ENCODE peak calls at places on chromosome 21, in seven cellular contexts. G, O, H, X, R, Q and A are unnamed samples. For H3K4me1, H3K27me3 and H3K9me3, the result is how much of the 10 kb centered on the place peaks cover.

GRCh38 chr21:43609501-43610340 is 49.6 kb downstream of the HSF2BP start:
- DNase-seq in G (peak), O (peak), H (no peak), X (peak), R (peak), Q (peak), A (no peak)

GRCh38 chr21:43762303-43763128 is 13.6 kb downstream of the CSTB start:
- DNase-seq in G (no peak), O (no peak), H (no peak), X (no peak), R (no peak), Q (peak), A (no peak)

GRCh38 chr21:39314155-39315027 is 959 bp upstream of the BRWD1 start:
- DNase-seq in G (peak), O (no peak), H (peak), X (peak), R (peak), Q (no peak), A (peak)

GRCh38 chr21:38824124-38824822 is 18.5 kb downstream of the ETS2 start:
- DNase-seq in G (peak), O (peak), H (no peak), X (no peak), R (no peak), Q (peak), A (no peak)

GRCh38 chr21:37712204-37712934 is 203.9 kb downstream of the KCNJ6 start:
- DNase-seq in G (peak), O (peak), H (no peak), X (peak), R (peak), Q (peak), A (no peak)

GRCh38 chr21:32186843-32187242 is 92.0 kb downstream of the MIS18A start:
- DNase-seq in G (no peak), O (no peak), H (no peak), X (no peak), R (no peak), Q (no peak), A (no peak)

GRCh38 chr21:21897275-21897883 is 899.2 kb downstream of the NCAM2 start:
- DNase-seq in G (no peak), O (no peak), H (no peak), X (no peak), R (no peak), Q (no peak), A (no peak)

GRCh38 chr21:46205766-46206162 is 21.5 kb upstream of the SPATC1L start:
- DNase-seq in G (no peak), O (no peak), H (no peak), X (no peak), R (no peak), Q (peak), A (no peak)

GRCh38 chr21:37619464-37619974 is 252.9 kb downstream of the DYRK1A start:
- DNase-seq in G (no peak), O (no peak), H (no peak), X (no peak), R (no peak), Q (no peak), A (no peak)

GRCh38 chr21:23574932-23575331 is 2032.3 kb downstream of the MRPL39 start:
- DNase-seq in G (no peak), O (no peak), H (no peak), X (no peak), R (no peak), Q (no peak), A (no peak)

GRCh38 chr21:36478941-36479340 is 981 bp downstream of the CLDN14 start:
- DNase-seq in G (no peak), O (peak), H (no peak), X (no peak), R (no peak), Q (no peak), A (no peak)

GRCh38 chr21:36639769-36640168 is 59.1 kb upstream of the SIM2 start:
- DNase-seq in G (no peak), O (no peak), H (no peak), X (no peak), R (no peak), Q (no peak), A (no peak)

GRCh38 chr21:15692711-15693110 is 37.1 kb upstream of the USP25 start:
- DNase-seq in G (peak), O (peak), H (no peak), X (no peak), R (no peak), Q (no peak), A (no peak)

GRCh38 chr21:38798481-38798882 is 7.2 kb upstream of the ETS2 start:
- DNase-seq in G (no peak), O (peak), H (no peak), X (peak), R (no peak), Q (no peak), A (no peak)

GRCh38 chr21:15060776-15061175 is 4.0 kb downstream of the NRIP1 start:
- DNase-seq in G (peak), O (peak), H (no peak), X (no peak), R (no peak), Q (no peak), A (no peak)

DNA sequence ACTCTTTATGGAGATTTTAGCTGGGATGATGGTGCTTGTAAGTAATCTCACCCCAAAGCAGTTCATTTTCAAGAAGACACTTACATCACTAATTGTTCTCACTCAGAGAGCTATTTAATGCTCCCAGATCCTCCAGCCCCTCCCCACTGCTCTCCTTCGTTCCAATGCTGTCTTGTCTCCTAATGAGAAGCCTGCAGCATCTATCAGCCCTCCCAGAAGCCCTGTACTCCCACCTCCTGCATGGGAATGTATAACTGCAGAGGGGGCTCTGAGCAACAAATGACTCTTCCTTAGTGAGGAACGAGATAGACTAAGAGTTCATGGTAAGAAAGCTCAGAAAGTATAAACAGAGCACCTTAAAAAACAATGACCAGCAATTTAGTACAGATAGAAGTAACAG is 377.4 kb upstream of the RUNX1 start:
- DNase-seq in G (no peak), O (no peak), H (no peak), X (no peak), R (no peak), Q (no peak), A (no peak)
- H3K4me1 ChIP-seq in G (under half), O (under half), H (under half), X (under half), R (under half), Q (under half), A (under half)

DNA sequence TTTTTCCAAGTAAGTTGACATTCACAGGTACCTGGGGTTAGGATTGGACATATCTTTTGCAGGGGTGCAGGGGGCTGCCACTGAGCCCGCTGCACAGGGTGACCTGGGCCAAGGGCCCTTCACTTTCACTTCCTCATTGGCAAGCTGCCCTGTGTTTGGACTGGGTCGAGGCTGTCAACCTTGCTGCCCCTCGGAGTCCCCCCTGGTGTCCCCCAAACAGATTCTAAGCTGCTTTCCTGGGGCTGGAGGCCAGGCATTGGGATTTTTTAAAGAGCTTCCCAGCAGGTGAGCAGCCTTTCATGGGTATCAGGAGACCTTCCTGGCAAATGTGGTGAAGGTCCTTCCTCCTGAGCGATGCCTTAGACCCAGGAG is 7.9 kb upstream of the UMODL1 start:
- DNase-seq in G (no peak), O (no peak), H (peak), X (peak), R (no peak), Q (peak), A (no peak)
- H3K27me3 ChIP-seq in G (under half), O (under half), H (under half), X (under half), R (under half), Q (under half), A (under half)

GRCh38 chr21:28084951-28085350 is 907.7 kb downstream of the LTN1 start:
- DNase-seq in G (no peak), O (no peak), H (no peak), X (no peak), R (no peak), Q (no peak), A (no peak)
- H3K9me3 ChIP-seq in G (under half), O (under half), H (under half), X (under half), R (under half), Q (under half), A (under half)

GRCh38 chr21:45105906-45106485 is 31.6 kb downstream of the ADARB1 start:
- DNase-seq in G (no peak), O (peak), H (no peak), X (no peak), R (no peak), Q (no peak), A (no peak)

GRCh38 chr21:45100866-45101265 is 26.5 kb downstream of the ADARB1 start:
- DNase-seq in G (no peak), O (no peak), H (no peak), X (no peak), R (no peak), Q (no peak), A (no peak)

GRCh38 chr21:45103966-45104520 is 29.7 kb downstream of the ADARB1 start:
- DNase-seq in G (no peak), O (no peak), H (no peak), X (no peak), R (no peak), Q (no peak), A (no peak)

GRCh38 chr21:45104560-45104959 is 30.2 kb downstream of the ADARB1 start:
- DNase-seq in G (no peak), O (peak), H (no peak), X (peak), R (peak), Q (peak), A (no peak)

GRCh38 chr21:45102391-45102932 is 28.1 kb downstream of the ADARB1 start:
- DNase-seq in G (no peak), O (peak), H (no peak), X (peak), R (no peak), Q (no peak), A (no peak)
- H3K4me1 ChIP-seq in G (under half), O (half or more), H (under half), X (under half), R (half or more), Q (under half), A (under half)

GRCh38 chr21:30439975-30440374 is at the start of gene KRTAP15-1:
- DNase-seq in G (no peak), O (no peak), H (no peak), X (no peak), R (no peak), Q (no peak), A (no peak)
- H3K27me3 ChIP-seq in G (under half), O (under half), H (under half), X (under half), R (under half), Q (under half), A (under half)

DNA sequence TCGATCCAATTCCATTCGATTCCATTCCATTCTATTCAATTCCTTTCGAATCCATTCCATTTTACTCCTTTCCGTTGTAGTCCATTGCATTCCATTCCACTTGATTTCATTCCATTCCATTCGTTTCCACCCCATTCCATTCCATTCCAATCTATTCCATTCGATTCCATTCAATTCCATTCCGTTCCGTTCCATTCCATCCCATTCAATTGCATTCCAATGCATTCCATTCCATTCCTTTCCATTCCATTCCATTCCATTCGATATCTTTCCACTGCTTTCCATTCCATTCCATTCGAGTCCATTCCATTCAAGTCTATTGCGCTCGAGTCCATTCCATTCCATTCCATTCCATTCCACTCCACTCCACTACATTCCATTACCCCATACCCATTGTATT is 2568.7 kb upstream of the TPTE start:
- DNase-seq in G (no peak), O (no peak), H (no peak), X (no peak), R (no peak), Q (no peak), A (no peak)
- H3K9me3 ChIP-seq in G (half or more), O (half or more), H (half or more), X (under half), R (half or more), Q (half or more), A (under half)

DNA sequence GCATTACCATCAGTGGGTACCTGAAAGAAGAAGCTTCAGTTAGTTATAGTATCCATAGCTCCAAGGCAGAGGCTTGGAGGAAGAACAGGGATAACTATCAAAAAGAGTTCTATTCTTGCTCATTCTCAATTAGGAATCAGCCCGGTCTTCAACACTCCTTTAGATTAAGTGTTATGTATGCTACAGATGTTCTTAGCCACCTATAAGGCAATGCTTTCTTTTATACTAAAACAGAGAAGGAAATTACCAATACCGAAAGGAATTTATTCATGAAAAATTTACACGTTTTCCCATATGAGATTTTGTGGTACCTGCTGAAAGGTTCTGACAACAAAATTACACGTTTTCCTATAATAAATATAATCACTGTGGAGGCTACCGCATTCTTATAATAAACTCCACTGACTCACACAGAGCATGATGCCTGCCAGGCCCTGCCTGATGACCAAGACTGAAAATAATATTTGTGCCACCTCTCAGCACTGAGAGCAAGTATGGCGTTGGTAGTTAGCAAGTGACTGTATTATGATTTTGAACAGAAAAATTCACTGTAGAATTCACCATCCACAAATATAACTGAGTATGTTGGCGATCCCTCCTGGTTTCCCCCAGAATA is 58.3 kb downstream of the APP start:
- DNase-seq in G (no peak), O (no peak), H (no peak), X (no peak), R (no peak), Q (no peak), A (no peak)
- H3K4me1 ChIP-seq in G (under half), O (under half), H (under half), X (under half), R (under half), Q (under half), A (under half)

DNA sequence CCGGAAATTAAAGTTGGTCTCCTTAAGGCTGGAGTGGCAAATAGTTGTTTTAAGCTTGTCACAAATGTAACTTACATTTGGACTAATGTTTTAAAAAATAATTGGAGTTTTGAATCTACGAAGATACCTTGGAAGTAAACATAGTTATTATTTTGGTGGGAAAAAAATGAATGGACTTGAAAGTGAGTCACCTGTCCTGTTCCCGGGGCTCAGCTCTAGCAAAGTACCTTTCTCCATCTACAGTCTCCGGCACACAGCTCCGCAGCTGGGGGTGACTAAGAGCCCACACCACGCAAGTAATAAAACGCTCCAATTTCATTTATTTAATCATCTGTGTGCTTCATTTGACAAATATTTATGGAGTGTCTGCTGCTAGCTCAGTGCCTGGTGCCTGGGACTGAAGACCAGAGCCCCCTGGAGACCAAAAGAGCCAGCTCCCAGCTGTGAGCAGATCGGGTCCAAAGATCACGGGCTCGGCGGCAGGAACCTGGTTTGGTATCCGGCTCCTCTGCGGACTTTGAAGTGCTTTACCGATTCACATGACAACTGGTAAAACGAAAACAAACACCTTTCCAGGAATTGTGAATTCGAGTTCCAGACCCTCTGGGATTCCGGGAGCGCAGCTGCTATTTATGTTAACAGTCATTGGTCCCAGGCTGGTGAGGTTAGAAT is 1.7 kb upstream of the RIPK4 start:
- DNase-seq in G (peak), O (peak), H (no peak), X (peak), R (no peak), Q (peak), A (no peak)
- H3K27me3 ChIP-seq in G (half or more), O (under half), H (under half), X (under half), R (half or more), Q (under half), A (under half)

DNA sequence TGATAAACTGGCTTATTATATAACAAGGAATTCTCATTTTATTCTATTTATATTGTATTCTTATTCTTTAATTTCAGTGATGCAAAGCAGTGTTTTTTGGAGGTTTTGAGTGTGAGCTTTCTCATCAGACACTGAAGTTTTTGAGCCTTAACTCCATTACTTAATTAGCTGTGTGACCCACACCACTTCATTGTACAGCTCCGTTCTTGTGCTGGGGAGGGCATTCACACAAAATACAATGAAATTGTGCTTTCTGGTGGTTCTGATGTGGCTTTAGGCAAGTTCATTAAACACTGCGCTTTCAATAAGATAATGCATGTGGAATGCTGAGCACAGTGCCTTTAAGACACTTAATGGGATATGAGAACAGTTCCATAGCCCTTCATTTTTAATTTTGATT is 102.7 kb upstream of the TPTE start:
- DNase-seq in G (no peak), O (no peak), H (no peak), X (no peak), R (no peak), Q (no peak), A (no peak)
- H3K9me3 ChIP-seq in G (under half), O (under half), H (under half), X (half or more), R (half or more), Q (under half), A (under half)

GRCh38 chr21:33973268-33973667 is 57.7 kb upstream of the ATP5PO start:
- DNase-seq in G (no peak), O (no peak), H (no peak), X (no peak), R (no peak), Q (no peak), A (no peak)
- H3K4me1 ChIP-seq in G (under half), O (half or more), H (under half), X (under half), R (under half), Q (under half), A (under half)